ENCODE peak calls at places on chromosomes 3 and 15, in eight cellular contexts. J is endothelial cell of umbilical vein, S is A549, T is HCT116, H is GM12878, Y is HepG2, V is K562, A is H1. B is an unnamed sample.

GRCh38 chr3:106482436-106482835 is 613.6 kb upstream of the CBLB start:
- DNase-seq in H (no peak), A (no peak), T (no peak), Y (no peak), J (no peak), V (no peak), S (no peak), B (no peak)

GRCh38 chr3:139506792-139507191 is 30.5 kb upstream of the RBP2 start:
- DNase-seq in S (no peak), J (no peak), Y (peak), T (no peak), A (no peak), V (no peak), H (no peak), B (no peak)

GRCh38 chr3:72343078-72343477 is 505.2 kb downstream of the SHQ1 start:
- DNase-seq in Y (no peak), T (no peak), H (no peak), S (no peak), J (peak), V (no peak), A (no peak), B (peak)

GRCh38 chr3:153625506-153625905 is 463.5 kb downstream of the RAP2B start:
- DNase-seq in T (no peak), Y (no peak), J (peak), S (no peak), H (no peak), V (no peak), A (no peak), B (peak)

GRCh38 chr3:156323466-156323865 is 203.1 kb downstream of the KCNAB1 start:
- DNase-seq in Y (no peak), A (no peak), T (no peak), J (no peak), S (no peak), V (no peak), H (no peak), B (peak)

GRCh38 chr3:152969557-152970300 is 134.8 kb downstream of the P2RY1 start:
- DNase-seq in V (no peak), H (no peak), T (no peak), Y (peak), J (no peak), A (no peak), S (peak), B (no peak)

GRCh38 chr15:95327661-95328060 is 1002.8 kb upstream of the NR2F2 start:
- DNase-seq in Y (no peak), V (no peak), S (no peak), J (peak), T (no peak), A (no peak), H (no peak), B (no peak)

GRCh38 chr3:149455366-149455765 is 19.1 kb upstream of the TM4SF4 start:
- DNase-seq in Y (no peak), T (no peak), J (no peak), S (no peak), V (no peak), H (no peak), A (no peak), B (no peak)

GRCh38 chr3:112519424-112520001 is 20.2 kb upstream of the BTLA start:
- DNase-seq in A (no peak), S (peak), Y (peak), H (peak), T (peak), V (peak), J (peak), B (peak)

GRCh38 chr15:43360821-43361220 is 10.0 kb downstream of the ZSCAN29 start:
- DNase-seq in V (no peak), T (no peak), J (no peak), S (no peak), A (no peak), H (no peak), Y (no peak), B (no peak)

GRCh38 chr3:135895734-135896121 is 69.8 kb upstream of the PPP2R3A start:
- DNase-seq in H (no peak), T (no peak), S (no peak), A (no peak), J (no peak), Y (no peak), V (no peak), B (no peak)

GRCh38 chr3:192727032-192727847 is at the start of gene FGF12:
- DNase-seq in A (peak), J (peak), Y (peak), S (peak), T (no peak), V (peak), H (no peak), B (no peak)

GRCh38 chr3:30353711-30354467 is 252.5 kb upstream of the TGFBR2 start:
- DNase-seq in V (no peak), A (no peak), J (no peak), H (peak), S (no peak), Y (no peak), T (no peak), B (peak)

GRCh38 chr3:126666002-126666401 is 11.1 kb upstream of the TXNRD3 start:
- DNase-seq in V (no peak), H (no peak), S (no peak), T (no peak), A (no peak), Y (no peak), J (no peak), B (no peak)

GRCh38 chr15:62035256-62035908 is 24.9 kb downstream of the VPS13C start:
- DNase-seq in H (no peak), T (no peak), A (no peak), S (no peak), Y (no peak), J (peak), V (no peak), B (no peak)

GRCh38 chr3:146203761-146204160 is 42.8 kb upstream of the PLOD2 start:
- DNase-seq in H (no peak), A (no peak), J (no peak), V (no peak), Y (no peak), T (no peak), S (no peak), B (no peak)

GRCh38 chr3:49120096-49120437 is 556 bp downstream of the USP19 start:
- DNase-seq in J (peak), S (peak), Y (no peak), T (no peak), V (no peak), H (no peak), A (no peak), B (peak)

GRCh38 chr15:81312790-81313543 is 11.0 kb downstream of the STARD5 start:
- DNase-seq in A (no peak), T (peak), V (no peak), H (no peak), Y (no peak), S (peak), J (peak), B (peak)

GRCh38 chr3:174986685-174987084 is 127.6 kb downstream of the NAALADL2 start:
- DNase-seq in J (no peak), S (no peak), V (no peak), A (no peak), T (no peak), H (no peak), Y (no peak), B (no peak)

GRCh38 chr15:47548986-47549385 is 168.3 kb upstream of the SEMA6D start:
- DNase-seq in H (no peak), V (no peak), A (no peak), T (no peak), Y (no peak), J (no peak), S (no peak), B (no peak)

GRCh38 chr15:77966540-77967290 is 110.8 kb downstream of the TBC1D2B start:
- DNase-seq in S (peak), V (peak), H (no peak), T (peak), A (peak), J (peak), Y (peak), B (peak)

GRCh38 chr15:23570466-23570865 is 5.0 kb downstream of the MKRN3 start:
- DNase-seq in Y (peak), A (no peak), S (no peak), V (no peak), H (no peak), T (peak), J (no peak), B (no peak)

GRCh38 chr3:59367150-59367549 is 317.3 kb upstream of the CFAP20DC start:
- DNase-seq in H (no peak), A (no peak), Y (no peak), J (no peak), V (no peak), S (no peak), T (no peak), B (no peak)

GRCh38 chr15:59696332-59696731 is 7.2 kb upstream of the BNIP2 start:
- DNase-seq in H (no peak), S (no peak), A (no peak), V (no peak), T (no peak), Y (no peak), J (no peak), B (no peak)

DNA sequence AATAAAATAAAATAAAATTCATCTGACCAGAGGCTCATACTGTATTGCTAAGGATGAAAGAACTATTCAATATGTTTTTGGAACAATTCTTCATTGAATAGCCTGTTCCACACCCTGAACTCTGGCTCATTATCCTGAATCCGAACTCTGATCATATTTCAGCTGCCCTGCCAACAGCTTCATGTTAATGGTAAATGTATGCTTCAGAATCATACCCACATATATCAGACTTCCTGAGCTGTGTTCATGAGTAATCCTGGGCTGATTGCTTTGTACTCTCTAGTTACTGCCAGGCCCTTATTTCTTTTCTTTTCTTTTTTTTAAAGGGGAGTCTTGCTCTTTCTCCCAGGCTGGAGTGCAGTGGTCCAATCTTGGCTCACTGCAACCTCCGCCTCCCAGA is 11.8 kb downstream of the INO80 start:
- DNase-seq in A (no peak), Y (no peak), J (peak), V (no peak), T (no peak), S (no peak), H (no peak), B (no peak)
- TF ChIP-seq MAX in A (no peak), Y (no peak), J (no peak), V (no peak), T (no peak), S (no peak), H (no peak), B (no peak)

GRCh38 chr3:11568503-11569155 is 75.1 kb downstream of the VGLL4 start:
- DNase-seq in J (peak), S (peak), A (no peak), H (no peak), Y (no peak), V (no peak), T (peak), B (no peak)
- H3K4me3 ChIP-seq in J (no peak), S (peak), A (no peak), H (no peak), Y (no peak), V (no peak), T (peak), B (no peak)

DNA sequence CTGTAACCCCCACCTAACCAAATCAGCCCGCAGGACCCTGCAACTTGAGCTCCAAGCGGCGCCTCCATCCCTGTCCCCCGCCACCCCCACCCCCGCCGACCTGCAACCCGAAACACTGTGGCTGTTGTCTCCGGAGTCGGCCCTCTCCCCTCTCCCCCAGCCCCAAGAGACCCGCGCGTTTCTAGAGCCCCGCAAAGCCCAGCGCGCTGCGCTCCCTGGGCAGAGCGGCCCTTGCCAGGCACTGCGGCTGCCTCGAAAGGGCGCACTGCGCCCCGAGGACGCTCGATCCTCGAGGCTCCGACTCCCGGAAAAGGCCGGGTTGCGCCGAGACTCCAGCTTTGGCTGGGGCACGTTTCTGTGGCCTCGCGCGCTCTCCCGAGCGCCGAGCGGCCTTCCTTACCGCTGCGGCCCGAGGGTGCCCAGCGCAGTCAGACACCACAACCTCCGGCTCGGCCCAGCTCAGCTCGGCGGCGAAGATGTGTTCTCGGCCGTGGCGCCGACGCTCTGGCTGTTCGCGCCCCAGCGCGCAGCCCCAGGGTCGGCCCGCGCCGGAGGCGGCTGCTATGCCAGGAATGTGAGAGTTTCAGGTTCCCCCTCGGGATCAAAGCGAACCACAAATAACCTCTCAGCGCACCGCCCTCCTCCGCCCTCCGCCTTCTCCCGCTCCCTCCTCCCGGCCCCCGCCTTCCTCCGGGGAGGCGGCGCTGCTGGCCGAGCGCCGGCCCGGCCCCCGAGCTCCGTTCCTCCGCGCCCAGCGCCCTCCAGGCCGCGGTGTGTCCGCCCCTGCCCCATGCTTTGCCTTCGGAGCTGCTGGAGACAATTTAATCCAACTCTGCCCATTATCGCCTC is at the start of gene AMOTL2:
- DNase-seq in A (peak), Y (peak), H (no peak), S (peak), T (peak), J (peak), V (peak), B (peak)
- TF ChIP-seq POLR2A in A (no peak), Y (peak), H (no peak), S (peak), T (peak), J (peak), V (no peak), B (no peak)

DNA sequence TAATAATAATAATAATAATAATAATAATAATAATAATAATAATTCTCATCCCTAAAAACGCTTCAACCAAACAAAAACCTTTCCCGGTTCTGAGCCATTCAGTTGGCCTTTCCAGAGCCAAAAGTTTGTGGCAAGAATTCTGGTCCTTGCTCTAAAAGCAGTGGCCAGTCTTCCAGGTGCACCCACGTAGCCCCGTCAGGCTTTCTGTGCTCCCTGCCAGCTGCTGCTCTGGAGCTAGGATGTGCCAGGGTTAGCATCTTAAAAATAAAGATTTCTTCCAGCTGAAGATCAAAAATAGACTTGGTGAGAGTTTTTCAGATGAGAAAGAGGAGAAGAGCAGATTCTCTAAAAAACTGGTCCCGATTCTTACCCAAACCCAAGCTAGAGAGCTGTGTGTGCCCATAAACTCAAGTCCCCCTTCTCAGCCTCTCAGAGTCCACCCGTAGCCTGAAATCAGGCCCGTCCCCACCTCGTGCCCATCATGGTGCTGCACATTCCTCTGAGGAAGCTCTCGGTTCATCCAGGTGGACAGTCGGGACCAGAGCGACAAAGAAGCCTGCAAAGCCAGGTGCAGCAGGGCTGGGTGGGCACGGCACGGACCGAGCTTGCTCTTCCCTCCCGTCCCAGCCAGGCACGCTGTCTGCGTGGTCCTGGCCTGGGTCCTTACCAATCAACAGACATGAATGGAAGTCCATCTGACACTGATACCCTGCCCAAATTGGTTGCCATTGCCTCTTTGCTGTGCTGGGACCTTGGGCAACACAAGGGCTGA is 155.6 kb downstream of the LRRC28 start:
- DNase-seq in S (no peak), T (no peak), J (no peak), A (no peak), Y (no peak), V (no peak), H (no peak), B (no peak)
- TF ChIP-seq MAX in S (no peak), T (no peak), J (no peak), A (no peak), Y (no peak), V (no peak), H (no peak), B (no peak)

DNA sequence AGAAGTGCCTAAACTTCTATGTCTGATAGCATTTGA is at the start of gene TP63:
- DNase-seq in Y (no peak), S (no peak), V (no peak), T (no peak), H (no peak), J (no peak), A (no peak), B (no peak)
- H3K4me3 ChIP-seq in Y (no peak), S (peak), V (no peak), T (no peak), H (peak), J (no peak), A (no peak), B (no peak)

GRCh38 chr3:4825572-4826236 is 153.5 kb upstream of the BHLHE40 start:
- DNase-seq in A (no peak), Y (peak), V (peak), H (no peak), J (no peak), S (peak), T (no peak), B (peak)

GRCh38 chr3:4824948-4825325 is 154.3 kb upstream of the BHLHE40 start:
- DNase-seq in Y (peak), J (no peak), V (peak), H (no peak), A (peak), T (peak), S (peak), B (peak)

GRCh38 chr3:4827767-4828166 is 151.5 kb upstream of the BHLHE40 start:
- DNase-seq in V (no peak), S (no peak), H (no peak), T (no peak), Y (no peak), A (no peak), J (no peak), B (peak)

GRCh38 chr3:4828279-4829030 is 150.8 kb upstream of the BHLHE40 start:
- DNase-seq in Y (no peak), S (no peak), A (no peak), J (no peak), T (no peak), V (peak), H (no peak), B (peak)

DNA sequence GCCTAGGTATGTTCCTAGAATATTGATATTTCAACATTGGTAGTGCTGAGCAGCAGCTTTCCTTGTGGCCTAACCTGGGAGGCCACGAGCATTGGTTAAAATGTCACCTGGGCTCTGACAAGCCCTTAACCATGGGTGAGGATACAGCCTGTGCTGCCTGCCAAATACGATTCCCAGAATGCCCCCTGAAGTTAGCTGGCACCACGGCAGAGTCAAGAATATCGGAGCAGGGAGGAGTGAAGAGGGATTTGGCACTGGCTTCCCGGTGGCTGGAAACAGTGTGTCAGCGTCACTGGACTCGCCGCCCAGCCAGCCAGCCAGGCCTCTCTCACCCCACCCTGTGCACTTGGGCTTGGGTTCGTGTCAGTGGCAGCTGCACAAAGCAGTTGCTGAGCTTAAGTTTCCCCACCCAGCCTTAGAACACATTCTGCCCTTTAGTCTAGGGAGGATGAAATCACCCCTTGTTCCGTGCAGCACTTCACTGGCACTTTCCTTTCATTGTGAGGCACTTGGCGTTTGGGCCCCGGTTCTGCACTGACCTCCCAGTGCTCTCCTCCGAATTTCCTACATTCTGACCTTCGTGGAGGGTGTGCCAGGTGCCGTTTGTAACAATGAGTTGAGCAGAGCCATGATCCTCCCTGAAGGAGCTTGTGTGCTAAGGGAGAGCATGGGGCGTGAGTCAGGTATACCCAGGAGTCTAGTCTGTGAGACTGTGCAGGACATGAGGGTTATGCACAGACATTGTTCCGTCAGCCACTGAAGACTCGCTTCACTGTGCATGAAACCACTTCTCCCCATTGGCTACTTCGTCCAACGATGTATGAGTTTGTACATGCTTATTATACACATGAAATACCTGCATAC is 152.8 kb upstream of the BHLHE40 start:
- DNase-seq in V (no peak), T (no peak), H (no peak), Y (no peak), J (peak), A (peak), S (peak), B (no peak)
- TF ChIP-seq POLR2A in V (no peak), T (no peak), H (peak), Y (no peak), J (no peak), A (no peak), S (no peak), B (no peak)

B was measured in NB4.